ENCODE peak calls at places on chromosome 21, in eight cellular contexts. G is endodermal cell; J is CD4-positive, alpha-beta T cell; C is spleen; R is astrocyte; F is glutamatergic neuron; S is epithelial cell of esophagus; K is stomach. E is an unnamed sample.

GRCh38 chr21:42379425-42380215 is 13.3 kb upstream of the TFF1 start:
- DNase-seq in G (no peak), F (peak), S (no peak), K (no peak), J (no peak), R (no peak), C (peak), E (no peak)

GRCh38 chr21:23579573-23579972 is 2027.7 kb downstream of the MRPL39 start:
- DNase-seq in C (no peak), J (no peak), G (no peak), S (no peak), R (no peak), F (no peak), K (no peak), E (no peak)

GRCh38 chr21:45223236-45223992 is 64.3 kb downstream of the POFUT2 start:
- DNase-seq in J (no peak), K (no peak), G (no peak), C (no peak), F (no peak), S (no peak), R (no peak), E (no peak)

GRCh38 chr21:42350271-42350885 is 416 bp downstream of the TFF2 start:
- DNase-seq in G (peak), S (no peak), C (peak), R (no peak), F (no peak), J (no peak), K (no peak), E (no peak)

GRCh38 chr21:41926068-41926806 is 27.6 kb downstream of the C2CD2 start:
- DNase-seq in S (peak), K (peak), C (no peak), G (peak), J (peak), R (peak), F (no peak), E (peak)

GRCh38 chr21:44454747-44455523 is at the start of gene LRRC3:
- DNase-seq in S (peak), F (peak), G (peak), J (peak), R (peak), C (peak), K (peak), E (peak)

GRCh38 chr21:37032877-37033471 is 26.5 kb downstream of the RIPPLY3 start:
- DNase-seq in J (no peak), F (no peak), K (no peak), S (peak), R (peak), G (no peak), C (no peak), E (no peak)

GRCh38 chr21:15631342-15631741 is 98.4 kb upstream of the USP25 start:
- DNase-seq in S (peak), K (no peak), R (peak), J (no peak), G (no peak), F (no peak), C (no peak), E (no peak)

GRCh38 chr21:35796834-35797233 is 263.5 kb downstream of the SETD4 start:
- DNase-seq in S (no peak), R (no peak), C (no peak), K (no peak), G (no peak), J (no peak), F (no peak), E (no peak)

GRCh38 chr21:41972511-41973205 is 18.8 kb upstream of the C2CD2 start:
- DNase-seq in J (no peak), G (no peak), F (no peak), K (peak), C (peak), R (no peak), S (no peak), E (no peak)

GRCh38 chr21:34946385-34947121 is 102.5 kb downstream of the RUNX1 start:
- DNase-seq in C (no peak), G (no peak), F (no peak), S (no peak), K (no peak), J (no peak), R (no peak), E (no peak)

GRCh38 chr21:43624343-43624742 is 34.9 kb downstream of the HSF2BP start:
- DNase-seq in K (no peak), S (no peak), C (no peak), J (no peak), F (no peak), R (no peak), G (no peak), E (no peak)

GRCh38 chr21:37281993-37282392 is 14.9 kb upstream of the VPS26C start:
- DNase-seq in F (peak), C (no peak), S (peak), R (no peak), G (peak), J (no peak), K (no peak), E (no peak)

GRCh38 chr21:45805321-45805720 is 161.8 kb downstream of the PCBP3 start:
- DNase-seq in C (no peak), R (no peak), F (no peak), G (no peak), S (no peak), K (no peak), J (no peak), E (no peak)

GRCh38 chr21:42038826-42039425 is 28.8 kb upstream of the ZBTB21 start:
- DNase-seq in C (peak), F (no peak), K (no peak), R (peak), S (no peak), J (no peak), G (no peak), E (no peak)

GRCh38 chr21:42063578-42064521 is 7.3 kb upstream of the UMODL1 start:
- DNase-seq in F (no peak), S (peak), G (no peak), R (no peak), J (peak), K (peak), C (peak), E (peak)

GRCh38 chr21:21165063-21165645 is 166.9 kb downstream of the NCAM2 start:
- DNase-seq in C (no peak), J (no peak), S (no peak), F (no peak), K (no peak), G (no peak), R (peak), E (no peak)

GRCh38 chr21:36747815-36748381 is 49.0 kb downstream of the SIM2 start:
- DNase-seq in F (peak), K (no peak), G (peak), R (peak), C (peak), J (no peak), S (peak), E (peak)

GRCh38 chr21:21000576-21001175 is 2.5 kb downstream of the NCAM2 start:
- DNase-seq in K (no peak), S (no peak), C (no peak), R (no peak), G (no peak), J (no peak), F (no peak), E (no peak)

GRCh38 chr21:31560479-31560878 is 99.0 kb upstream of the SOD1 start:
- DNase-seq in C (no peak), J (no peak), R (no peak), S (no peak), F (no peak), G (no peak), K (no peak), E (no peak)

GRCh38 chr21:37550618-37551405 is 184.2 kb downstream of the DYRK1A start:
- DNase-seq in G (peak), S (no peak), J (no peak), F (no peak), K (peak), R (no peak), C (no peak), E (no peak)

GRCh38 chr21:35284199-35284598 is 235.1 kb upstream of the RUNX1 start:
- DNase-seq in K (no peak), R (no peak), S (no peak), F (no peak), G (no peak), C (no peak), J (no peak), E (no peak)

GRCh38 chr21:35529141-35529863 is 480.2 kb upstream of the RUNX1 start:
- DNase-seq in J (peak), K (no peak), C (no peak), S (no peak), F (no peak), R (peak), G (no peak), E (peak)

GRCh38 chr21:46083271-46084040 is 14.5 kb upstream of the COL6A2 start:
- DNase-seq in G (peak), J (no peak), S (no peak), K (no peak), C (peak), F (no peak), R (no peak), E (no peak)

GRCh38 chr21:45767071-45768006 is 123.8 kb downstream of the PCBP3 start:
- DNase-seq in G (no peak), J (peak), F (no peak), K (no peak), C (no peak), S (no peak), R (peak), E (no peak)

GRCh38 chr21:28811860-28812259 is 180.8 kb downstream of the LTN1 start:
- DNase-seq in G (no peak), J (no peak), K (no peak), S (no peak), C (no peak), R (no peak), F (no peak), E (no peak)

GRCh38 chr21:35212393-35213127 is 163.5 kb upstream of the RUNX1 start:
- DNase-seq in R (peak), J (no peak), S (peak), F (no peak), C (no peak), G (no peak), K (no peak), E (no peak)

GRCh38 chr21:38505654-38506523 is 7.6 kb upstream of the ERG start:
- DNase-seq in J (no peak), G (peak), R (peak), K (no peak), S (peak), C (no peak), F (no peak), E (peak)

GRCh38 chr21:42191064-42191463 is 27.9 kb upstream of the ABCG1 start:
- DNase-seq in K (no peak), R (no peak), C (no peak), G (no peak), J (no peak), F (no peak), S (no peak), E (no peak)

GRCh38 chr21:42997053-42997452 is 22.7 kb downstream of the PKNOX1 start:
- DNase-seq in J (no peak), R (peak), F (no peak), G (no peak), S (peak), K (no peak), C (no peak), E (no peak)

GRCh38 chr21:35070436-35070835 is 21.3 kb upstream of the RUNX1 start:
- DNase-seq in G (no peak), C (no peak), F (no peak), K (no peak), R (no peak), J (no peak), S (no peak), E (no peak)

GRCh38 chr21:29187939-29188338 is 57.5 kb downstream of the MAP3K7CL start:
- DNase-seq in S (peak), R (peak), J (no peak), K (no peak), F (no peak), G (no peak), C (no peak), E (no peak)

DNA sequence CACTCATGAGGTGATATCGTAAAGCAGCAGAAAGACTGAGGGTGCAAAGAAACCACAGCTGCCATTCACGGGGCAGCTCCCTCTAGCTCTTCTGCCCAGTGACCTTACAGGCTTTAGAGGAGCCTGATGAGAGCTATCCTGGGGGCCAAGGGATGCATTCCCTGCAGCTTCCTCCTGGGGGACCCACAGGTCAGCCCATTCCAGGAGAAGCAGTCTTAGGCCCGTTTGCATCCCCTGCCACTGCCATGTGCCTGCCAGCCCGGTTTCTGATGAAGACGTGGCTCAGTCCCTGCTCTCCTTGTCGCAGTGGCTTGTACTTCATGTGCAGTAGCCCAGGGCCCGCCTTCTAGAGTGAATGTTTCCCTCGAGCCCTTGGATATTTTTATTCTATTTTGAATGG is 22.8 kb downstream of the ATP5PO start:
- DNase-seq in K (no peak), S (no peak), C (no peak), R (no peak), G (peak), F (peak), J (no peak), E (no peak)
- TF ChIP-seq CTCF in K (no peak), S (no peak), C (no peak), R (no peak), G (peak), F (no peak), J (no peak), E (no peak)

DNA sequence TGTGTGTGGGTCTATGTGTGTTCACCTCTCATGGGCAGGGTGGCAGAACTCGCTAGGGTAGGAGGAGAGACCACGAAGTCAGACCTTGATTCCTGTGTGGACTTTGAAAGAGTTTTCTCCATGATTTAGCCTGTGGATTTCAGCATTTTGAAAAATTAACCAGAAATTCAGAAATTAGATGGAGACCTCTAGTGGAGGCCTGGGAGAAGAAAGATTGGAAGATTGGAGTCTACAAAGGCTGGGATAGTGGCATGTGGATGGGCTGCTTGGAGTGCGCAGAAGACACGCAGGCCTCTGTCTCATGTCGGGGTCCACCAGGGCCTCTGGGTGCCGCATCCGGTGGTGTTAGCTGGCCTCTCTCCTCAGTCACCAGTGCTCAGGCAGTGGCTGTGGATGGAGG is 18.9 kb upstream of the IGSF5 start:
- DNase-seq in R (no peak), J (no peak), S (no peak), K (no peak), F (no peak), C (no peak), G (no peak), E (no peak)
- TF ChIP-seq CTCF in R (peak), J (no peak), S (no peak), K (no peak), F (no peak), C (no peak), G (peak), E (no peak)

DNA sequence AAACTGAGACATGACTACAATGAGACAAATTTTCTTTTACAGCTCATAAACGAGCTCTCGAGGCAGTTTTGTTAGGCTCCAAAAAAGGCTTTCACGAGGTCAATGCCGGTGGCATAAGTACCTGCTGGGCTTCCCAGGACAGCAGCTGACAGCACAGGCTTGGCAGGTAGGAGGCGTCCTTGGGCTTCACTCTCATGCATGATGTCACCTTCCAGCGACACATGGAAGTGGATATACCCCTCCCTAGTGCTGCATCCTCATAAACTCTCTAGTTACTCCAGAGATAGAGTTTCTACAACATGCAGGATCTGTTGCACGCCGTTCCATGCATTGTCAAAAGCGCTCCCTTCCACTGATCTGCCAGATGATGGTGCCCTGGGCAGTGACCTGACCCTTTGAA is 112.5 kb upstream of the PAXBP1 start:
- DNase-seq in G (peak), C (no peak), K (no peak), F (no peak), S (no peak), R (no peak), J (no peak), E (no peak)
- TF ChIP-seq CTCF in G (peak), C (no peak), K (no peak), F (no peak), S (no peak), R (no peak), J (no peak), E (no peak)

DNA sequence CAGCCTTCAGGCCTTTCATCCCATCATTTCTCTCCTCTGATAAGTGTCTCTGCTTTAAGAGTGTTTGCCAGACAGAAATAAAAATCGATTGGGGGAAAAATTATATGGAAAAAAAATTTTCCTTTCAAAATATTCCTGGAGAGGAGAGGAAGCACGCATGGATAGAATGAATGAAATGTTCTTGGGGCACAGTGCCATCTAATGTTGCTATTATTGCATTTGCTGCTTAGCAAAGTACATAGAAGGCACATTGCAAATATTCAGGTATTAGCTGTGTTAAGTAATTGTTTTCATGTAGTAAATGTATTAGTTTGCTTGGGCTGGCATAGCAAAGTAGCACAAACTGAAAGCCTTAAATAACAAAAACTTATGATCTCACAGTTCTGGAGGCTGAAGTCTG is 18.1 kb downstream of the B3GALT5 start:
- DNase-seq in G (no peak), F (no peak), J (no peak), R (peak), S (no peak), K (no peak), C (no peak), E (no peak)
- TF ChIP-seq CTCF in G (no peak), F (no peak), J (no peak), R (no peak), S (no peak), K (no peak), C (no peak), E (no peak)

GRCh38 chr21:25350056-25350455 is 257.2 kb downstream of the MRPL39 start:
- DNase-seq in R (no peak), S (peak), F (peak), K (no peak), G (peak), C (no peak), J (no peak), E (no peak)
- TF ChIP-seq CTCF in R (peak), S (peak), F (peak), K (no peak), G (peak), C (no peak), J (no peak), E (peak)

GRCh38 chr21:16942703-16943102 is 570.1 kb upstream of the CXADR start:
- DNase-seq in R (peak), C (no peak), F (no peak), S (peak), G (peak), K (no peak), J (no peak), E (no peak)
- TF ChIP-seq CTCF in R (peak), C (no peak), F (no peak), S (peak), G (peak), K (no peak), J (no peak), E (no peak)